ENCODE peak calls at places on chromosomes 4 and X, in seven cellular contexts. G, N, S, C, I, W and F are unnamed samples.

GRCh38 chr4:134544303-134544761 is 342.7 kb upstream of the PABPC4L start:
- DNase-seq in W (no peak), G (no peak), C (peak; percentile 14), I (no peak), N (peak; percentile 46), S (no peak), F (no peak)

GRCh38 chrX:97806238-97806637 is 922.5 kb downstream of the RPA4 start:
- DNase-seq in C (no peak), N (no peak), W (no peak), I (no peak), S (no peak), G (no peak), F (no peak)

GRCh38 chrX:51891821-51892551 is 1.4 kb upstream of the MAGED1 start:
- DNase-seq in G (peak; percentile 34), W (no peak), I (peak; percentile 42), S (no peak), N (peak; percentile 53), C (peak; percentile 81), F (no peak)

GRCh38 chr4:20256381-20256881 is 4.7 kb downstream of the SLIT2 start:
- DNase-seq in N (no peak), G (no peak), C (no peak), S (no peak), I (no peak), W (no peak), F (no peak)

GRCh38 chr4:14520171-14520570 is 482.1 kb upstream of the CPEB2 start:
- DNase-seq in W (no peak), I (no peak), N (no peak), C (no peak), G (no peak), S (no peak), F (no peak)

GRCh38 chr4:20773144-20773997 is 73.1 kb downstream of the PACRGL start:
- DNase-seq in G (peak; percentile 49), I (peak; percentile 88), S (peak; percentile 6), W (no peak), N (peak; percentile 58), C (peak; percentile 8), F (no peak)

GRCh38 chr4:72446353-72447055 is 122.5 kb downstream of the ADAMTS3 start:
- DNase-seq in C (no peak), S (no peak), W (no peak), G (no peak), N (no peak), I (no peak), F (no peak)

GRCh38 chr4:74682567-74683359 is 111.6 kb downstream of the BTC start:
- DNase-seq in I (peak; percentile 84), S (no peak), N (peak; percentile 83), W (peak; percentile 15), C (peak; percentile 75), G (peak; percentile 9), F (peak; percentile 55)

GRCh38 chrX:77167993-77168392 is 279.2 kb upstream of the FGF16 start:
- DNase-seq in G (no peak), I (no peak), W (peak; percentile 28), C (no peak), N (no peak), S (no peak), F (no peak)

GRCh38 chr4:177323416-177323815 is 13.7 kb downstream of the NEIL3 start:
- DNase-seq in S (no peak), W (no peak), N (no peak), G (no peak), I (no peak), C (no peak), F (no peak)

GRCh38 chr4:113978105-113978504 is 1.3 kb downstream of the ARSJ start:
- DNase-seq in C (no peak), W (no peak), G (no peak), N (no peak), S (no peak), I (no peak), F (no peak)

GRCh38 chr4:113974467-113974866 is 5.0 kb downstream of the ARSJ start:
- DNase-seq in I (no peak), S (no peak), N (no peak), G (no peak), C (no peak), W (no peak), F (no peak)

GRCh38 chr4:113976937-113977855 is 2.3 kb downstream of the ARSJ start:
- DNase-seq in N (no peak), C (no peak), G (no peak), W (no peak), I (no peak), S (no peak), F (no peak)

GRCh38 chr4:113973349-113973748 is 6.1 kb downstream of the ARSJ start:
- DNase-seq in I (no peak), W (no peak), C (no peak), N (no peak), G (no peak), S (no peak), F (no peak)

DNA sequence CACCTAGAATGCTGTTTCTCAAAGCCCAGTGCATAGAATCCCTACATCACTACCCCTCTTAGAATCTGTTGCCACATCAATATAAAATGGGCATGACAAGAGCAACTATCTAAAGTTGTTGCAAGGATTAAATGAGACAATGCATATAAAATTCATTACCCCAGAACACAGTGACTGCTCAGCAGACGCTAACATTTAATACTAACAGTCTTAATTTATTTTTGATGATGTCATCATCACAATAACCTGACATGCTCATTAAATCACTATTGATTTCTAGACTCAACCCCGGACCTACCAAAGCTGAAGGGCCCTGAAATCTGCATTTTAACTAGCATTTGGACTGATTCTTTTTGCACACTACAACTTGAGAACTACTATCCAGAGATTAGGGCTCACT is 3.9 kb downstream of the ARSJ start:
- DNase-seq in I (no peak), G (no peak), N (no peak), C (no peak), S (no peak), W (no peak), F (no peak)
- H3K4me3 ChIP-seq in I (no peak overlapping the region), G (no peak overlapping the region), N (peak overlapping the region; percentile 92), C (peak overlapping the region; percentile 28), S (no peak overlapping the region), W (peak overlapping the region; percentile 92), F (no peak overlapping the region)

GRCh38 chr4:1166509-1167243 is 5.7 kb downstream of the SPON2 start:
- DNase-seq in C (no peak), G (no peak), S (no peak), W (no peak), N (no peak), I (no peak), F (no peak)
- H3K4me3 ChIP-seq in C (no peak overlapping the region), G (peak overlapping the region; percentile 80), S (peak overlapping the region; percentile 90), W (peak overlapping the region; percentile 89), N (peak overlapping the region; percentile 50), I (peak overlapping the region; percentile 89), F (no peak overlapping the region)

DNA sequence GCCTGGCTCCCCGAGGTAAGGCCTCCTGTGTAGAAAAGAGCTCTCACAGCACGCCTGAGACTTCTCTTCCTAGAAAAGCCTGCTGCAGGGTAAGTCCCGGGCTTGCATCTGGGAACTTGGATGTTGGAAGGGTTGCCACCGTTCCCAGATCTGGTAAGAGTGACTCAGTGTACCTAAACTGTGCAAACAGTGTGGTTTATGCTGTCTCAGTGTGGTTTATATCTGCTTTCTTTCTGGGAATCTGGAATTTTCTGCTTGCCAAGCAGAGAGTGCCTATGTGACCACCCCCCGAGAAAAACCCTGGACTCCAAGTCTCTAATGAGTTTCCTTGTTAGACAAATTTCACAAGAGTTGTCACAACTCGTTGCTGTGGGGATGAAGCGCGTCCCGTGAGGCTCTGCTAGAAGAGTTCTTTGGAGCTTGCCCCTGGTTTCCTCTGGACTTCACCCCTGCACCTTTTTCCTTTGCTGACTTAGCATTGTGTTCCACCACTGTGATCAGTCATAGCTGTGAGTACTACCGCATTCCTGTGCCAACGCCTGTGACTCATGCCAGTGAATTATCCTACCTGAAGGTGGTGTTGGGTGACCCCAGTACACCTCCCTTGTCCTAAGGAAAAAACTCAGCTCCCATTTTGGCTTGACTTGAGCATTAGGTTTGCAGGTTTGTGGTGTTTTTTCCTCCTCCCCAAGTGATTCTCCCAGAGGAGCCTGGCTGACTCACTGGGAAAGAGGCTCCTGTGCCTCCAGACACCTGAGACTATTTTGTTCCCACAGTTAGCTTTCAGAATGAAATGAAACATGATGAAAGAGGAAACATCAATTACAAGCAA is 14.5 kb downstream of the SLC2A9 start:
- DNase-seq in I (peak; percentile 64), W (no peak), G (peak; percentile 70), N (no peak), C (no peak), S (no peak), F (no peak)
- H3K4me3 ChIP-seq in I (no peak overlapping the region), W (peak overlapping the region; percentile 25), G (peak overlapping the region; percentile 74), N (no peak overlapping the region), C (no peak overlapping the region), S (no peak overlapping the region), F (no peak overlapping the region)

GRCh38 chrX:131424895-131425294 is 119.0 kb upstream of the OR13H1 start:
- DNase-seq in G (no peak), N (no peak), I (no peak), S (no peak), C (no peak), W (no peak), F (no peak)
- H3K4me3 ChIP-seq in G (no peak overlapping the region), N (no peak overlapping the region), I (no peak overlapping the region), S (no peak overlapping the region), C (no peak overlapping the region), W (no peak overlapping the region), F (no peak overlapping the region)